ENCODE peak calls at places on chromosomes 12 and 14, in ten cellular contexts. Q is mammary epithelial cell, E is psoas muscle, L is H7, Z is A549, D is keratinocyte, B is cardiac fibroblast, Y is NT2/D1, C is brain microvascular endothelial cell, P is small intestine. K is an unnamed sample.

GRCh38 chr12:53097207-53097563 is 282 bp upstream of the IGFBP6 start:
- DNase-seq in L (peak), Q (peak), Y (no peak), P (no peak), B (peak), Z (no peak), C (no peak), D (no peak), E (no peak), K (no peak)

GRCh38 chr12:122480753-122481152 is 20.0 kb downstream of the ZCCHC8 start:
- DNase-seq in Y (no peak), Z (no peak), L (no peak), C (no peak), B (no peak), D (no peak), E (no peak), P (no peak), Q (no peak), K (no peak)

GRCh38 chr14:23366163-23366921 is 1.4 kb upstream of the EFS start:
- DNase-seq in Z (no peak), B (peak), Y (peak), D (peak), C (no peak), Q (peak), E (peak), L (peak), P (no peak), K (no peak)

GRCh38 chr12:81888341-81888740 is 129.2 kb upstream of the PPFIA2 start:
- DNase-seq in Z (no peak), D (no peak), L (no peak), Y (peak), Q (no peak), B (no peak), P (no peak), E (no peak), C (no peak), K (no peak)

GRCh38 chr14:22650960-22651521 is 6.9 kb upstream of the OR6J1 start:
- DNase-seq in E (no peak), Y (no peak), Q (peak), L (no peak), D (no peak), P (no peak), C (peak), B (no peak), Z (peak), K (peak)

GRCh38 chr12:96211989-96212388 is 17.8 kb downstream of the ELK3 start:
- DNase-seq in P (no peak), L (no peak), E (no peak), Q (no peak), B (no peak), Y (no peak), C (no peak), D (no peak), Z (no peak), K (peak)

GRCh38 chr14:22996823-22997301 is 13.1 kb downstream of the C14orf93 start:
- DNase-seq in E (no peak), Y (no peak), Z (no peak), D (no peak), C (no peak), B (no peak), P (no peak), Q (no peak), L (no peak), K (no peak)

GRCh38 chr14:57512221-57512620 is 18.6 kb upstream of the CCDC198 start:
- DNase-seq in B (no peak), E (no peak), C (no peak), Y (no peak), Q (no peak), Z (no peak), D (no peak), L (no peak), P (no peak), K (no peak)

GRCh38 chr14:86662334-86662733 is 1132.4 kb downstream of the FLRT2 start:
- DNase-seq in P (no peak), B (no peak), C (no peak), E (no peak), Y (no peak), D (no peak), L (no peak), Q (no peak), Z (no peak), K (no peak)

GRCh38 chr12:104790296-104791125 is 167.6 kb downstream of the SLC41A2 start:
- DNase-seq in Z (peak), E (peak), Y (no peak), P (peak), L (peak), D (no peak), B (no peak), Q (no peak), C (no peak), K (no peak)

GRCh38 chr14:66496188-66496807 is 10.1 kb downstream of the CCDC196 start:
- DNase-seq in B (no peak), P (peak), D (no peak), Q (peak), E (no peak), L (no peak), C (no peak), Y (no peak), Z (no peak), K (no peak)

GRCh38 chr12:10847701-10848100 is 1.6 kb downstream of the PRR4 start:
- DNase-seq in L (no peak), E (no peak), Y (no peak), B (no peak), Q (no peak), P (no peak), C (no peak), D (no peak), Z (no peak), K (no peak)

GRCh38 chr12:2003676-2004112 is 563 bp downstream of the DCP1B start:
- DNase-seq in P (no peak), Q (peak), C (peak), Z (no peak), Y (no peak), B (peak), L (no peak), E (no peak), D (no peak), K (no peak)

GRCh38 chr14:37329189-37330001 is 131.7 kb downstream of the MIPOL1 start:
- DNase-seq in E (no peak), Q (no peak), C (no peak), P (peak), Y (no peak), B (no peak), L (no peak), D (no peak), Z (peak), K (no peak)

GRCh38 chr12:106790020-106790419 is 15.5 kb downstream of the RIC8B start:
- DNase-seq in Z (no peak), D (no peak), E (no peak), Y (no peak), P (no peak), C (no peak), Q (no peak), L (no peak), B (no peak), K (no peak)

GRCh38 chr14:68679746-68680467 is 113.0 kb downstream of the ZFP36L1 start:
- DNase-seq in L (no peak), B (no peak), Z (no peak), D (no peak), Q (no peak), Y (no peak), C (no peak), E (no peak), P (peak), K (no peak)

GRCh38 chr14:93019970-93020369 is 95.8 kb downstream of the ITPK1 start:
- DNase-seq in Q (no peak), Y (no peak), L (no peak), C (no peak), P (no peak), Z (no peak), E (no peak), D (no peak), B (no peak), K (no peak)

GRCh38 chr12:132359971-132360370 is 30.6 kb upstream of the GALNT9 start:
- DNase-seq in B (no peak), D (no peak), L (no peak), C (no peak), E (no peak), P (no peak), Y (no peak), Q (no peak), Z (no peak), K (no peak)

GRCh38 chr12:43847427-43847826 is 11.5 kb downstream of the TMEM117 start:
- DNase-seq in Q (peak), C (peak), B (no peak), Y (no peak), Z (peak), D (peak), L (no peak), E (no peak), P (peak), K (no peak)

GRCh38 chr14:49594347-49595089 is 4.2 kb upstream of the LRR1 start:
- DNase-seq in B (peak), C (peak), Z (peak), Y (no peak), Q (no peak), D (no peak), E (no peak), P (peak), L (no peak), K (peak)

GRCh38 chr12:24226745-24227350 is 277.4 kb upstream of the SOX5 start:
- DNase-seq in Z (peak), B (peak), Q (peak), P (no peak), Y (no peak), C (peak), D (peak), L (no peak), E (peak), K (no peak)

GRCh38 chr14:101843665-101844064 is 82.2 kb downstream of the PPP2R5C start:
- DNase-seq in Q (no peak), B (no peak), Y (no peak), C (no peak), E (no peak), P (no peak), L (peak), Z (peak), D (no peak), K (peak)

GRCh38 chr12:32047846-32048245 is 58.8 kb upstream of the BICD1 start:
- DNase-seq in E (no peak), P (no peak), Z (no peak), L (no peak), Y (no peak), C (no peak), B (no peak), D (no peak), Q (no peak), K (no peak)

GRCh38 chr12:124940393-124941169 is 26.1 kb upstream of the UBC start:
- DNase-seq in Q (peak), D (no peak), E (peak), Y (peak), P (peak), L (peak), C (peak), Z (peak), B (peak), K (peak)

GRCh38 chr14:54562334-54562733 is 4.6 kb upstream of the SAMD4A start:
- DNase-seq in Y (no peak), E (no peak), L (no peak), Z (no peak), B (no peak), C (peak), D (no peak), Q (no peak), P (no peak), K (no peak)

GRCh38 chr14:46054526-46054925 is 597.1 kb downstream of the RPL10L start:
- DNase-seq in B (peak), Q (peak), E (no peak), Z (no peak), L (no peak), P (no peak), Y (no peak), C (peak), D (peak), K (no peak)

GRCh38 chr12:119302334-119303132 is 32.0 kb upstream of the CCDC60 start:
- DNase-seq in E (no peak), L (peak), C (no peak), B (no peak), Z (no peak), P (no peak), D (no peak), Q (no peak), Y (no peak), K (no peak)

GRCh38 chr14:75835156-75836141 is 146.3 kb downstream of the TGFB3 start:
- DNase-seq in Z (no peak), L (no peak), D (no peak), Q (no peak), Y (no peak), P (peak), B (no peak), C (no peak), E (no peak), K (no peak)

GRCh38 chr14:75831455-75831854 is 150.3 kb downstream of the TGFB3 start:
- DNase-seq in C (peak), B (peak), Q (peak), E (peak), P (peak), D (no peak), L (no peak), Y (no peak), Z (peak), K (peak)

GRCh38 chr14:75833326-75834020 is 148.3 kb downstream of the TGFB3 start:
- DNase-seq in Z (no peak), Y (no peak), D (no peak), L (no peak), E (no peak), C (no peak), Q (no peak), B (no peak), P (no peak), K (no peak)

GRCh38 chr14:75831971-75832370 is 149.8 kb downstream of the TGFB3 start:
- DNase-seq in Y (no peak), P (peak), L (no peak), B (peak), D (no peak), C (peak), Z (peak), E (no peak), Q (peak), K (no peak)

GRCh38 chr14:75832621-75833297 is 149.0 kb downstream of the TGFB3 start:
- DNase-seq in C (peak), Z (no peak), B (peak), E (no peak), D (no peak), Y (no peak), Q (no peak), L (no peak), P (peak), K (peak)
- H3K4me3 ChIP-seq in C (no peak), Z (no peak), B (no peak), E (no peak), D (no peak), Y (no peak), Q (no peak), L (no peak), P (no peak), K (no peak)

DNA sequence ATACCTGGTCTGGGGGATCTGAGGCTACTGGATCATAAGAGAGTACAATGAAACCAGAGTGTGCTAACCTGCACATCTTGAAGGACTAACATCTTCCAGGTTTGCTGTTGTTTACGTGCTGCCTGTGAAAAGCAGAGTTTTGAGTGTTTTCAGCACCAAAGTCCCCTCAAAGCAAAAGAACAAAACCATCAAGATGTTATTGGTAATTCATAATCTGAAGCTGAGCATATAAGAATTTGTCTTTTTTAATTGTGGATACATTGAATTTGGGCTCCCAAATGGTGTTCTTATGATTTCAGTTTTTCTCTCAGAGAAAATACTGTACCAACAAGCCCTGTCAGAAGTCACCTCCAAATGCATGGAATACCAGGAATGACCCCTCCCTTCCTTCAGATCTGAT is 110.2 kb downstream of the BTG1 start:
- DNase-seq in P (no peak), E (no peak), L (no peak), Z (no peak), Q (no peak), C (no peak), D (no peak), Y (no peak), B (no peak), K (no peak)
- H3K4me3 ChIP-seq in P (no peak), E (no peak), L (no peak), Z (peak), Q (no peak), C (no peak), D (no peak), Y (no peak), B (no peak), K (no peak)

DNA sequence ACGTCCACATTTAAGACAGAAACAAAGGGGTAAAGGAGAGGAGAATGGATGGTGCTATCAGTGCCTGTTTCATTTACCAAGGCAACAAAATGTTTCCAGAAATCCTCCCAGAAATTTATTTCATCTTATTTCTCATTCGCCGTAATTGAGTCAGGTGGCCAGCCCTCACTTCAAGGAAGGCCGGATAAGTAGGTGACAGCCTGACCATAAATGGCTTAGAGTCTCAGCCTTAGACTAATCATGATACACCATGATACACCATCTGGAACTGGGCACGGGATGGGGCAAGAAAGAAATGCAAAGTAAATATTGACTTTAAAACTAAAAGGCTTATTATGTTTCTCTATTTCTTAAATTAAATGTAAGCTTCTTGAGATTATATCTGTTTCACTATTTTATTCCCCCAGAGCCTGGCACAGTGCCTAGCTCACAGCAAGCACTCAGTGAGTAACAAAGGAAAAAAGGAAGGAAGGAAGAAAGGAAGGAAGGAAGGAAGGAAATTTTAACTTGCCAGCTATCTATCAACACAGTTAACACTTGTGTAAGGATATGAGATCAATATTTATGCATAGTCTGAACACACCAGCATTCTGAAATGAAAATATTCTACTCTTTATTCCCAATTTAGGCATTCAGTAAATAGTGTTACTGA is 106.1 kb upstream of the FSCB start:
- DNase-seq in Y (no peak), P (no peak), Z (no peak), L (no peak), B (no peak), Q (no peak), D (no peak), E (no peak), C (no peak), K (no peak)
- H3K4me3 ChIP-seq in Y (no peak), P (no peak), Z (no peak), L (no peak), B (no peak), Q (no peak), D (no peak), E (no peak), C (no peak), K (no peak)

GRCh38 chr12:114405199-114405448 is 820 bp downstream of the TBX5 start:
- DNase-seq in Y (no peak), L (no peak), P (no peak), B (peak), Q (no peak), E (no peak), C (no peak), D (no peak), Z (no peak), K (no peak)
- H3K4me3 ChIP-seq in Y (peak), L (no peak), P (no peak), B (peak), Q (no peak), E (no peak), C (no peak), D (no peak), Z (peak), K (no peak)

GRCh38 chr12:75943730-75944096 is 87.9 kb downstream of the PHLDA1 start:
- DNase-seq in P (no peak), D (no peak), L (no peak), C (peak), Q (no peak), Z (peak), Y (no peak), B (no peak), E (no peak), K (no peak)

GRCh38 chr12:75947171-75947723 is 84.3 kb downstream of the PHLDA1 start:
- DNase-seq in C (no peak), E (no peak), Q (no peak), Y (no peak), L (no peak), Z (peak), P (no peak), B (no peak), D (no peak), K (no peak)

GRCh38 chr12:75944905-75945412 is 86.6 kb downstream of the PHLDA1 start:
- DNase-seq in P (no peak), D (no peak), E (no peak), Z (no peak), L (no peak), C (no peak), B (no peak), Y (no peak), Q (no peak), K (no peak)

GRCh38 chr12:75945581-75945980 is 86.0 kb downstream of the PHLDA1 start:
- DNase-seq in P (no peak), Y (no peak), E (no peak), D (no peak), L (no peak), Q (no peak), C (peak), B (no peak), Z (no peak), K (no peak)

GRCh38 chr12:75944097-75944904 is 87.3 kb downstream of the PHLDA1 start:
- DNase-seq in C (peak), D (peak), Z (peak), P (peak), L (peak), Y (peak), E (no peak), B (peak), Q (peak), K (peak)
- H3K4me3 ChIP-seq in C (no peak), D (no peak), Z (peak), P (no peak), L (no peak), Y (no peak), E (no peak), B (no peak), Q (no peak), K (no peak)

GRCh38 chr12:14931791-14932560 is 6.4 kb downstream of the ERP27 start:
- DNase-seq in B (no peak), Q (no peak), Z (no peak), D (no peak), E (no peak), L (no peak), P (no peak), C (no peak), Y (no peak), K (no peak)

GRCh38 chr12:14931359-14931758 is 7.0 kb downstream of the ERP27 start:
- DNase-seq in Y (no peak), Q (no peak), B (no peak), E (no peak), P (no peak), D (no peak), L (no peak), C (no peak), Z (no peak), K (no peak)

GRCh38 chr12:14930299-14930698 is 8.0 kb downstream of the ERP27 start:
- DNase-seq in Y (no peak), D (no peak), L (no peak), P (no peak), Q (no peak), C (peak), B (peak), Z (no peak), E (no peak), K (no peak)

GRCh38 chr12:14927267-14927666 is 11.1 kb downstream of the ERP27 start:
- DNase-seq in E (no peak), D (no peak), Y (no peak), C (no peak), Z (no peak), Q (no peak), P (no peak), B (no peak), L (no peak), K (no peak)

GRCh38 chr12:14928946-14929345 is 9.4 kb downstream of the ERP27 start:
- DNase-seq in E (no peak), C (no peak), B (peak), L (peak), Q (peak), P (no peak), Z (no peak), Y (no peak), D (no peak), K (no peak)
- H3K4me3 ChIP-seq in E (no peak), C (no peak), B (no peak), L (no peak), Q (no peak), P (no peak), Z (no peak), Y (no peak), D (peak), K (no peak)

GRCh38 chr12:120437735-120438494 is at the start of gene COX6A1:
- DNase-seq in Y (peak), B (peak), L (peak), Q (peak), P (peak), E (peak), Z (peak), D (peak), C (peak), K (peak)
- H3K4me3 ChIP-seq in Y (peak), B (peak), L (peak), Q (peak), P (peak), E (peak), Z (peak), D (peak), C (peak), K (peak)

K was measured in Jurkat, Clone E6-1.